ENCODE peak calls at places on chromosomes 13 and 19, in six cellular contexts. N is bronchial epithelial cell, M is fibroblast of villous mesenchyme, Q is mucosa of descending colon, U is pancreas, T is thoracic aorta. H is an unnamed sample.

GRCh38 chr19:15008308-15008707 is 28.6 kb upstream of the SLC1A6 start:
- DNase-seq in N (no peak), M (no peak), Q (no peak), U (no peak), T (no peak), H (no peak)

GRCh38 chr13:43383488-43384165 is 360.2 kb downstream of the DNAJC15 start:
- DNase-seq in N (no peak), M (no peak), Q (no peak), U (no peak), T (no peak), H (no peak)

GRCh38 chr13:114077121-114077937 is 55.1 kb downstream of the RASA3 start:
- DNase-seq in N (no peak), M (no peak), Q (no peak), U (no peak), T (no peak), H (no peak)

GRCh38 chr13:33828431-33829129 is 10.6 kb downstream of the RFC3 start:
- DNase-seq in N (no peak), M (no peak), Q (no peak), U (no peak), T (no peak), H (no peak)

GRCh38 chr13:76636881-76637280 is 249.3 kb downstream of the KCTD12 start:
- DNase-seq in N (no peak), M (no peak), Q (no peak), U (no peak), T (no peak), H (no peak)

GRCh38 chr13:23899555-23899954 is 2.3 kb upstream of the C1QTNF9B start:
- DNase-seq in N (peak), M (peak), Q (peak), U (no peak), T (no peak), H (no peak)

GRCh38 chr13:107811233-107811632 is 404.1 kb downstream of the LIG4 start:
- DNase-seq in N (no peak), M (no peak), Q (no peak), U (no peak), T (no peak), H (no peak)

GRCh38 chr13:111503376-111503775 is 182.9 kb downstream of the TEX29 start:
- DNase-seq in N (no peak), M (no peak), Q (no peak), U (no peak), T (no peak), H (no peak)

GRCh38 chr19:3443840-3444694 is 36.3 kb downstream of the SMIM24 start:
- DNase-seq in N (no peak), M (peak), Q (no peak), U (peak), T (no peak), H (no peak)

GRCh38 chr13:28636677-28637317 is 22.1 kb upstream of the POMP start:
- DNase-seq in N (peak), M (peak), Q (peak), U (no peak), T (no peak), H (no peak)

GRCh38 chr19:23415561-23416191 is 20.4 kb upstream of the ZNF91 start:
- DNase-seq in N (peak), M (no peak), Q (peak), U (no peak), T (no peak), H (no peak)

GRCh38 chr13:94311893-94312292 is 167.6 kb downstream of the DCT start:
- DNase-seq in N (no peak), M (peak), Q (no peak), U (no peak), T (no peak), H (no peak)

GRCh38 chr13:113732176-113732960 is 26.7 kb upstream of the TMEM255B start:
- DNase-seq in N (no peak), M (no peak), Q (no peak), U (no peak), T (no peak), H (no peak)

DNA sequence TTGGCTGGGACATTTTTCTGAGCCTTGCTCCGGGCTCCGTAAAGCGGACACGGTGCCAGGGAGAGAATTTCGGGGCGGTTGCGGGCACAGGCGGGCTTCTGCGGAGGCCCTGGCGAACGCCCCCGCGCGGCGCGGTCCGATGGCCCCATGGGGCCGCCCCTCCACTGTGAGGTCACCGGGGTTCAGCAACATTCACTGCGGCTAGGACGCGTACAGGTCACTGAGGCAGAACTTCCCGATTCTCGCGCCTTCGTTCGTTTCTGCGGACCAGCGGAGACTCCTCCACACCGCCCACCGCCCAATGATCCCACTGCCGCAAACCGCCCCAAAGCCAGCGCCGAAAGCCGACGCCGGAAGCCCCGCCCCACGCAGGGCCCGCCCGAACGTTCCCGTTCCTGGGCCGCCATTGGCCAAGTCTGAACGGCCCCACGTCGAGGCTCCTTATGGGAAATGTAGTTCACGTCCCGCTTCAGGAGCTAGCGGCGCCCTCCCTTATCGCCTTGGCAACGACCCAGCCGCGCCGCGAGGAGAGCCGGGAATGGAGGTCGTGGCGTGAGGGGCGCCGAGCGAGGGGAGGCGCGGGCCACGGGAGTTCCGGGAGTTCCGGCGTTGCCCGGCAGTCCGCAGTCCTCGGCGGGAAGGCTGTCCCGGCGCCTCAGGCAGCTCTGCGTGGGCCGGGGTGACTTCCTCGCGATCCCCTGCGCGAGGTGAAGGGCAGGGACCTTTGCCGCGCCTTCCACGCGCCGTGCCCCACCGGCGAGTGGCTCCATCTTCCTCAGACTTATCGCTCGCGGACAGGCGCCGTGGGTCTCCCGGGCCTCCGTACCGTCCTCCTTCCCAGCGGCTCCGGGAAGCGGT is at the start of gene ZNF584:
- DNase-seq in N (peak), M (peak), Q (peak), U (peak), T (peak), H (peak)
- TF ChIP-seq CTCF in N (peak), M (peak), Q (no peak), U (no peak), T (no peak), H (peak)

GRCh38 chr19:44753932-44754742 is 5.6 kb downstream of the BCL3 start:
- DNase-seq in N (peak), M (peak), Q (peak), U (peak), T (peak), H (no peak)
- H3K4me3 ChIP-seq in N (peak), M (peak), Q (no peak), U (peak), T (peak), H (peak)

DNA sequence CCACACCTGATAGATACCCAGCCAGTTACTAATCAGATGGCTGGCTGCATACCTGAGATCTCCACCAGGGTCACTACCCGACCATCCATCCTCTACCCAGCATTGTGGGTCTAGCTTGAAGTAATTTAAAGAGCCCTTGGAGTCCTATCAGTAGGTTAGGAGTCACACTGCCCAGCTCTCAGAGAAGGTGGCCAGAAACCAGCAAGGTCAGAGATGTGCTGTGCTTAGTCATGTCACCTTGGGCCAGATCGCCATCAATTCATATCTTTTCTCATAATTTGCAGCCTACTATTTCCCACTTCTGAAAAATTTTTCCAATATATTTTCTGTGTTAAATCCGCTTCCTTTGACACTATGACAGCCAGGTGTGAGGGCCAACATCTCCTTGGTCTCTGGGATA is 13.9 kb downstream of the SAMD4B start:
- DNase-seq in N (no peak), M (no peak), Q (no peak), U (no peak), T (no peak), H (no peak)
- TF ChIP-seq CTCF in N (no peak), M (no peak), Q (no peak), U (no peak), T (no peak), H (no peak)

GRCh38 chr13:36912983-36913382 is 7.1 kb downstream of the SMAD9 start:
- DNase-seq in N (no peak), M (no peak), Q (no peak), U (no peak), T (no peak), H (no peak)
- H3K4me3 ChIP-seq in N (no peak), M (no peak), Q (no peak), U (no peak), T (no peak), H (no peak)

GRCh38 chr19:17237747-17238706 is 7.7 kb downstream of the NR2F6 start:
- DNase-seq in N (no peak), M (no peak), Q (no peak), U (no peak), T (no peak), H (no peak)
- TF ChIP-seq CTCF in N (no peak), M (no peak), Q (no peak), U (no peak), T (no peak), H (no peak)

GRCh38 chr19:5492813-5493409 is 37.7 kb downstream of the ZNRF4 start:
- DNase-seq in N (no peak), M (no peak), Q (no peak), U (no peak), T (no peak), H (no peak)
- H3K4me3 ChIP-seq in N (no peak), M (no peak), Q (no peak), U (no peak), T (no peak), H (no peak)

GRCh38 chr19:19776206-19777008 is 43.5 kb upstream of the ZNF14 start:
- DNase-seq in N (peak), M (peak), Q (peak), U (peak), T (peak), H (peak)
- TF ChIP-seq CTCF in N (no peak), M (no peak), Q (no peak), U (peak), T (no peak), H (no peak)

DNA sequence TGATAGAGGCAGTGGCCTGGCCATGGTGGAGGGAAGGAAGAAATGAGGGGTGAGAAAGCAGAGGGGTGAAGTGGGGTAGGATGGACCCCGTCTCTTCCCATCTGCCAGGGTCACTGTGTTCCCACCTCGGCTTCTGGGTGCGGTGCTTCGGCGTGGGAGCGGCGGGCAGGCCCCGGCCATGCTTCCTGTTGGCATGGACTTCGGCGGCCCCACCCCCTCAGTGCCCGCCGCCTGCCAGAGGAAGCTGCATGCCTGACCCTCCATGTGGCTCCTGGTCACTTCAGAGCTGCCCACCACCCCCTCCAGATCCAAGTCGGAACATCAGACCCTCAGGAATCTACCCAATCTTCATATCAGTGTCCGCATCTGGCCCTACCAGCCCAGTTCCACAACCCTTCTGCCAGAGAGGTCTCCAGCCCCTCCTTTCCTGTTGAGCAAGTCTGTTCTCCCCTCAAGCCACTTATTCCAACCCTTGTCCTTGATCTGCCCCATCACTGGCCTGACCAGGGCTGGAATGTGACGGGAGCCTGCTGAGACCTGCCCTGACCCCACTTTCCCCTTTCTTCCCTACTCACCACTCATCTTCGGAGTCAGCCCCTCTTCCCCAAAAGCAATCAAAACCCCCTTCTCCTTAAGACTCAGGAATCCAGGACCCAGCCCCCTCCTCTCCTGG is 1.5 kb downstream of the KCNN4 start:
- DNase-seq in N (no peak), M (no peak), Q (peak), U (no peak), T (no peak), H (no peak)
- H3K4me3 ChIP-seq in N (no peak), M (no peak), Q (no peak), U (no peak), T (peak), H (no peak)

DNA sequence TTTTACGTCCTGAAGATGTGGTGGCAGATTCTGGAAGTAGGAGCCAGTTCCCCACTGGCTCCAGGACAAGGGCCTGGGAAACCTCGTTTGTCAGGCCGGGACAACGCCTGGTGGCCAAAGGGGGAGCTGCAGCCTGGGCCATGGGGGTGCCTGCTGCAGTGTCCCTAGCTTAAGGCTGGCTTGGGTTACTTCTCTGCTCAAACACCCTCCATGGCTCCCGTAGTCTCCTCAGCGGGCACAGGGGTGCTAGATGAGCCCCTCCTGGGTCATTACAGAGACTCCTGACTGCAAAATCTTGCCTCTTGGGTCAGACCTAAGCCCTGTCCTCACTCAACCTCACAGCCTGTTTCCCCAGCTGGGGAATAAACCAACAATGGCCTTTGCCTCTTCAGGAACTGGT is 14.7 kb downstream of the CILP2 start:
- DNase-seq in N (no peak), M (no peak), Q (peak), U (no peak), T (no peak), H (no peak)
- TF ChIP-seq CTCF in N (peak), M (peak), Q (peak), U (peak), T (peak), H (peak)

H was measured in retinal pigment epithelial cell.